ENCODE peak calls at places on chromosomes 1 and 21, in eight cellular contexts. E is mucosa of gallbladder, N is T-helper 2 cell, U is amniotic stem cell, F is GM13976, O is skeletal muscle cell, B is fibroblast of mammary gland, S is trophoblast cell. V is an unnamed sample.

GRCh38 chr1:1946540-1946939 is 27.5 kb upstream of the TMEM52 start:
- DNase-seq in O (no peak), E (no peak), U (no peak), B (peak), S (no peak), F (no peak), N (no peak), V (no peak)

GRCh38 chr1:42179275-42179674 is 14.7 kb upstream of the GUCA2A start:
- DNase-seq in O (no peak), F (no peak), N (no peak), B (peak), E (no peak), S (no peak), U (no peak), V (no peak)

GRCh38 chr1:66183386-66183785 is 350.6 kb upstream of the SGIP1 start:
- DNase-seq in B (no peak), F (no peak), O (no peak), N (no peak), U (no peak), S (no peak), E (no peak), V (no peak)

GRCh38 chr1:161440312-161440894 is 64.9 kb upstream of the FCGR2A start:
- DNase-seq in B (peak), O (no peak), S (no peak), U (no peak), E (no peak), F (peak), N (peak), V (no peak)

GRCh38 chr1:81731989-81732388 is 68.7 kb upstream of the ADGRL2 start:
- DNase-seq in O (no peak), U (no peak), B (peak), N (no peak), F (no peak), E (no peak), S (no peak), V (peak)

GRCh38 chr21:46092811-46093667 is 4.9 kb upstream of the COL6A2 start:
- DNase-seq in N (no peak), S (no peak), O (no peak), E (peak), U (no peak), F (no peak), B (peak), V (no peak)

GRCh38 chr1:52253421-52253820 is 111.5 kb downstream of the ZFYVE9 start:
- DNase-seq in U (no peak), O (no peak), N (no peak), B (no peak), S (peak), E (no peak), F (no peak), V (no peak)

GRCh38 chr1:176897350-176898236 is 266.9 kb downstream of the ASTN1 start:
- DNase-seq in O (peak), S (peak), B (peak), F (peak), N (no peak), U (peak), E (peak), V (peak)

GRCh38 chr1:200794506-200795065 is 55.9 kb downstream of the CAMSAP2 start:
- DNase-seq in U (no peak), B (peak), S (no peak), E (no peak), N (no peak), O (no peak), F (no peak), V (no peak)

GRCh38 chr1:155223017-155223416 is 14.5 kb downstream of the MTX1 start:
- DNase-seq in B (no peak), E (no peak), O (no peak), F (no peak), S (no peak), N (no peak), U (no peak), V (no peak)

GRCh38 chr1:237953238-237953637 is 62.5 kb upstream of the ZP4 start:
- DNase-seq in S (no peak), U (no peak), E (no peak), N (no peak), O (no peak), F (no peak), B (no peak), V (no peak)

V was measured in glomerular endothelial cell.